ENCODE peak calls at places on chromosomes 3 and 15, in nine cellular contexts. I is endodermal cell; M is foreskin fibroblast; V is epithelial cell of esophagus; R is naive thymus-derived CD4-positive, alpha-beta T cell; F is lower lobe of right lung; A is tibial nerve; O is fibroblast of pulmonary artery; Z is GM23338. Y is an unnamed sample.

GRCh38 chr3:9727041-9727595 is 4.4 kb upstream of the BRPF1 start:
- DNase-seq in I (peak; percentile 91), M (no peak), V (peak; percentile 27), R (peak; percentile 71), F (no peak), A (no peak), O (no peak), Z (peak; percentile 93), Y (no peak)

GRCh38 chr3:40042752-40043443 is 233.5 kb downstream of the MYRIP start:
- DNase-seq in I (no peak), M (peak; percentile 73), V (peak; percentile 30), R (no peak), F (no peak), A (no peak), O (no peak), Z (no peak), Y (no peak)

GRCh38 chr3:168187233-168187632 is 91.5 kb upstream of the GOLIM4 start:
- DNase-seq in I (no peak), M (no peak), V (no peak), R (no peak), F (no peak), A (no peak), O (no peak), Z (no peak), Y (no peak)

GRCh38 chr3:128458746-128459450 is 7.8 kb downstream of the DNAJB8 start:
- DNase-seq in I (no peak), M (no peak), V (no peak), R (no peak), F (no peak), A (no peak), O (no peak), Z (no peak), Y (no peak)

GRCh38 chr15:89820651-89821611 is 6.3 kb upstream of the ANPEP start:
- DNase-seq in I (no peak), M (peak; percentile 95), V (peak; percentile 62), R (no peak), F (peak; percentile 73), A (no peak), O (peak; percentile 63), Z (no peak), Y (no peak)

GRCh38 chr3:70606018-70606417 is 293.6 kb upstream of the MDFIC2 start:
- DNase-seq in I (no peak), M (no peak), V (no peak), R (no peak), F (no peak), A (no peak), O (peak; percentile 3), Z (no peak), Y (peak; percentile 5)

GRCh38 chr3:106332884-106333283 is 464.1 kb upstream of the CBLB start:
- DNase-seq in I (peak; percentile 56), M (no peak), V (peak; percentile 82), R (no peak), F (no peak), A (no peak), O (no peak), Z (peak; percentile 24), Y (no peak)

GRCh38 chr15:78374436-78375393 is 34.6 kb downstream of the CRABP1 start:
- DNase-seq in I (no peak), M (no peak), V (peak; percentile 90), R (no peak), F (peak; percentile 52), A (no peak), O (no peak), Z (no peak), Y (no peak)

GRCh38 chr3:160001154-160001760 is 12.6 kb downstream of the IL12A start:
- DNase-seq in I (no peak), M (no peak), V (no peak), R (no peak), F (no peak), A (no peak), O (no peak), Z (no peak), Y (no peak)

GRCh38 chr3:4978966-4979400 is 254 bp upstream of the BHLHE40 start:
- DNase-seq in I (peak; percentile 96), M (peak; percentile 99), V (peak; percentile 99), R (peak; percentile 28), F (peak; percentile 98), A (peak; percentile 85), O (peak; percentile 99), Z (peak; percentile 72), Y (no peak)

GRCh38 chr3:127151992-127152391 is 40.9 kb upstream of the PRR23E start:
- DNase-seq in I (no peak), M (peak; percentile 26), V (no peak), R (no peak), F (no peak), A (no peak), O (no peak), Z (no peak), Y (no peak)

GRCh38 chr15:39300451-39301153 is 280.3 kb upstream of the THBS1 start:
- DNase-seq in I (no peak), M (peak; percentile 61), V (peak; percentile 62), R (no peak), F (no peak), A (no peak), O (peak; percentile 73), Z (no peak), Y (no peak)

GRCh38 chr3:48662753-48663488 is at the start of gene CELSR3:
- DNase-seq in I (peak; percentile 95), M (peak; percentile 90), V (peak; percentile 96), R (peak; percentile 16), F (peak; percentile 62), A (peak; percentile 57), O (peak; percentile 92), Z (peak; percentile 95), Y (peak; percentile 51)

GRCh38 chr3:48663489-48664312 is 1.0 kb upstream of the CELSR3 start:
- DNase-seq in I (peak; percentile 100), M (peak; percentile 100), V (peak; percentile 100), R (peak; percentile 66), F (peak; percentile 93), A (peak; percentile 88), O (peak; percentile 98), Z (peak; percentile 99), Y (peak; percentile 85)

GRCh38 chr3:48662140-48662752 is 440 bp downstream of the CELSR3 start:
- DNase-seq in I (peak; percentile 63), M (no peak), V (no peak), R (no peak), F (no peak), A (no peak), O (no peak), Z (peak; percentile 47), Y (no peak)

GRCh38 chr3:48660800-48661400 is 1.8 kb downstream of the CELSR3 start:
- DNase-seq in I (no peak), M (no peak), V (no peak), R (no peak), F (no peak), A (no peak), O (no peak), Z (peak; percentile 19), Y (no peak)

GRCh38 chr3:48661501-48662139 is 1.1 kb downstream of the CELSR3 start:
- DNase-seq in I (peak; percentile 95), M (no peak), V (peak; percentile 61), R (peak; percentile 69), F (peak; percentile 74), A (peak; percentile 46), O (peak; percentile 53), Z (peak; percentile 81), Y (no peak)
- H3K4me3 ChIP-seq in I (peak overlapping the region; percentile 94), M (peak overlapping the region; percentile 39), V (peak overlapping the region; percentile 33), R (no peak overlapping the region), F (peak overlapping the region; percentile 39), A (peak overlapping the region; percentile 11), O (peak overlapping the region; percentile 52), Z (peak overlapping the region; percentile 73), Y (peak overlapping the region; percentile 32)

DNA sequence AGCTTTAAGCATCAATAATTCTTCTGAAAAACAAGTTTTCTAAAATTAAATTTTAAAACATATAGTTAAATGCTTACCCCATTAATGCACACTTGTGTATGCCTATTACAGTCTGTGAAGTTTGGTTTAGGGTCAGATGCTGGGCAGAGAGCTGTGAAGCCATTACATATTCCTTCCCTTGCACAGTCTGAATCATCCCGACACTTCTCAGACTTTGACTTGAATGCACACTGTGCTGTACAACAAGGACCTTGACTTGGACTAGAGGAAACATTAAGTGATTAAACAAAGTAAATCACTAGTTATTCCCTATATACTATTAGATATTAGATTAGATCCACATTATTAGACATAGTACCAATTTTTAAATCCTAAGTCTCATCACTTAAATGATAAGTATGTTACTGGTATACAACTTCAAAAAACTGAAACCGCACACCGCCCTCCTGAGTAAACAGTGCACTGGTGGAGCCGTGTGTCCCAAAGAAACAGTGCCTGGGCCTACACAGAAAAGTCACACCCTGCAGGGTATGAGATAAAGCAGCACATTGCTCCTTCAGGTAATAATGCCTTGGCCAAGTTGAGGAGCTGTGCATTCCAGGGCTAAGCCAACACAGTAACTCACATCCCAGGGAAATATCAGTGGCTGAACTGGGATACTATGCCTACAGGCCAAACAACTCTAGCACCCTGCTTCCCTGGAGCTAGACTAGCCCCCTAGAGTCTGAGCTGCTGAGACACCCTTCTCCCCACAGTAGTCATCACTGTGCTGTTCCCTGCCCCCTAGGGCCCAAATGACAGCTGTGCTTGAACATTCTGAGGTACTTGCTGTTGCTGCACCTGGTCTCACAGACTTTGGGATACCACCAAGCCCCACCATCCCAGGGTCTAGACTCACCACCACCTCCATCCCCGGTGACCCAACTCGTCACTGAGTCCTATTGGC is 137.5 kb downstream of the ADAM10 start:
- DNase-seq in I (no peak), M (peak; percentile 5), V (no peak), R (no peak), F (no peak), A (no peak), O (no peak), Z (no peak), Y (no peak)
- H3K4me3 ChIP-seq in I (no peak overlapping the region), M (no peak overlapping the region), V (no peak overlapping the region), R (no peak overlapping the region), F (no peak overlapping the region), A (no peak overlapping the region), O (no peak overlapping the region), Z (no peak overlapping the region), Y (no peak overlapping the region)

DNA sequence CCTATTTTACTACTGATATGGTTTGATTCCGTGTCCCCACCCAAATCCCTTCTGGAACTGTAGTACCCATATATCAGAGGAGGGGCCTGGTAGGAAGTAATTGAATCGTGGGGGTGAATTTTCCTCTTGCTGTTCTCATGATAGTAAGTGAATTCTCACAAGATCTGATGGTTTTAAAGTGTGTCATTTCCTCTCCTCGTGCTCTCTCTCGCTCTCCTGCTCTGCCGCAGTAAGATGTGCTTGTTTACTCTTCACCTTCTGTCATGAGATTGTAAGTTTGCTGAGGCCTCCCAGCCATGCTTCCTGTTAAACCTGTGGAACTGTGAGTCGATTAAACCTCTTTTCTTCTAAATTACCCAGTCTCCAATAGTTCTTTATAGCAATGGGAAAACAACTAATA is 81.2 kb upstream of the ZBTB20 start:
- DNase-seq in I (no peak), M (no peak), V (no peak), R (no peak), F (no peak), A (no peak), O (no peak), Z (no peak), Y (no peak)
- H3K4me3 ChIP-seq in I (no peak overlapping the region), M (no peak overlapping the region), V (no peak overlapping the region), R (no peak overlapping the region), F (no peak overlapping the region), A (no peak overlapping the region), O (no peak overlapping the region), Z (no peak overlapping the region), Y (no peak overlapping the region)

DNA sequence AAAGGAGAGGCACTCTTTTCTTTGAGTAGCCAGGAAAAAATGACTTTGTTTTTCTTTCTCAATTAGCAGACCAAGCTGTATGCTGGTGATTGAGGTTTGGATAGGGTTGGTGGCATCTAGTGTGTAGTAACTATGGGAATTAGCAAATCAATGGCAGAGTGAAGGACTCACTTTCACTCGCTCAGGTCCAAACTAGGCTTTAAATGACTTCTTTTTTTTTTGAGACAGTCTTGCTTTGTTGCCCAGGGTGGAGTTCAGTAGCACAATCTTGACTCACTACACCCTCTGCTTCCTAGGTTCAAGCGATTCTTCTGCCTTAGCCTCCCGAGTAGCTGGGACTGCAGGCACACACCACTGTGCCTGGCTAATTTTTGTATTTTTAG is 35.9 kb downstream of the PRKCI start:
- DNase-seq in I (no peak), M (no peak), V (no peak), R (no peak), F (no peak), A (no peak), O (no peak), Z (peak; percentile 37), Y (no peak)
- H3K4me3 ChIP-seq in I (no peak overlapping the region), M (no peak overlapping the region), V (no peak overlapping the region), R (no peak overlapping the region), F (no peak overlapping the region), A (no peak overlapping the region), O (no peak overlapping the region), Z (no peak overlapping the region), Y (no peak overlapping the region)

Y was measured in HFF-Myc.